ENCODE peak calls at places on chromosomes 11 and 22, in four cellular contexts. One of them, this sample, is unnamed.

GRCh38 chr22:17847360-17848078 is 73.2 kb upstream of the BID start:
- DNase-seq in fibroblast of lung: no peak
- DNase-seq in MV-4-11: no peak
- DNase-seq in posterior vena cava: no peak
- DNase-seq in this sample: no peak

GRCh38 chr11:65640483-65641207 is 2.7 kb downstream of the SIPA1 start:
- DNase-seq in fibroblast of lung: no peak
- DNase-seq in MV-4-11: peak
- DNase-seq in posterior vena cava: peak
- DNase-seq in this sample: no peak

GRCh38 chr22:36727110-36727509 is 23.6 kb upstream of the CACNG2 start:
- DNase-seq in posterior vena cava: peak
- DNase-seq in MV-4-11: no peak
- DNase-seq in fibroblast of lung: no peak
- DNase-seq in this sample: no peak

GRCh38 chr11:41459602-41460405 is at the start of gene LRRC4C:
- DNase-seq in MV-4-11: no peak
- DNase-seq in posterior vena cava: no peak
- DNase-seq in fibroblast of lung: no peak
- DNase-seq in this sample: no peak

GRCh38 chr11:111312076-111312475 is 13.7 kb downstream of the POU2AF3 start:
- DNase-seq in fibroblast of lung: no peak
- DNase-seq in posterior vena cava: no peak
- DNase-seq in MV-4-11: no peak
- DNase-seq in this sample: no peak

GRCh38 chr11:125224391-125225015 is 60.0 kb downstream of the PKNOX2 start:
- DNase-seq in fibroblast of lung: peak
- DNase-seq in MV-4-11: no peak
- DNase-seq in posterior vena cava: peak
- DNase-seq in this sample: no peak

GRCh38 chr11:69317401-69318092 is 23.6 kb downstream of the MYEOV start:
- DNase-seq in posterior vena cava: peak
- DNase-seq in fibroblast of lung: peak
- DNase-seq in MV-4-11: no peak
- DNase-seq in this sample: no peak

GRCh38 chr11:107591446-107592236 is 694 bp downstream of the ELMOD1 start:
- DNase-seq in fibroblast of lung: no peak
- DNase-seq in posterior vena cava: no peak
- DNase-seq in MV-4-11: no peak
- DNase-seq in this sample: no peak

This sample was measured in chondrocyte.